ENCODE peak calls at places on chromosomes 5 and 9, in seven cellular contexts. W is right cardiac atrium, D is SJSA1, T is stomach, M is aorta, O is IMR-90, B is heart right ventricle. K is an unnamed sample.

GRCh38 chr5:41433552-41434181 is 76.7 kb downstream of the PLCXD3 start:
- DNase-seq in W (no peak), D (no peak), T (no peak), M (no peak), O (peak), B (no peak), K (no peak)

GRCh38 chr9:12708562-12709298 is 15.5 kb downstream of the TYRP1 start:
- DNase-seq in W (no peak), D (no peak), T (no peak), M (no peak), O (peak), B (no peak), K (peak)

GRCh38 chr5:109411627-109412026 is 1.9 kb upstream of the PJA2 start:
- DNase-seq in W (no peak), D (peak), T (no peak), M (no peak), O (peak), B (no peak), K (peak)

GRCh38 chr5:159601216-159601615 is 270.9 kb upstream of the IL12B start:
- DNase-seq in W (no peak), D (no peak), T (no peak), M (no peak), O (no peak), B (no peak), K (no peak)

GRCh38 chr9:137030006-137030405 is 1.9 kb downstream of the FUT7 start:
- DNase-seq in W (no peak), D (no peak), T (no peak), M (no peak), O (no peak), B (no peak), K (no peak)

GRCh38 chr5:88892669-88893068 is 9.7 kb upstream of the MEF2C start:
- DNase-seq in W (no peak), D (no peak), T (no peak), M (no peak), O (no peak), B (no peak), K (no peak)

GRCh38 chr9:132125944-132126720 is 35.7 kb upstream of the NTNG2 start:
- DNase-seq in W (no peak), D (no peak), T (no peak), M (no peak), O (no peak), B (no peak), K (no peak)

GRCh38 chr5:10555134-10555733 is 8.6 kb upstream of the ANKRD33B start:
- DNase-seq in W (no peak), D (peak), T (no peak), M (no peak), O (peak), B (no peak), K (no peak)

GRCh38 chr9:94156549-94157407 is 72.5 kb downstream of the PTPDC1 start:
- DNase-seq in W (peak), D (no peak), T (peak), M (peak), O (peak), B (peak), K (no peak)

GRCh38 chr5:1420211-1421195 is 24.7 kb downstream of the SLC6A3 start:
- DNase-seq in W (no peak), D (no peak), T (no peak), M (peak), O (no peak), B (no peak), K (no peak)

GRCh38 chr9:5630038-5630507 is 1.2 kb downstream of the RIC1 start:
- DNase-seq in W (no peak), D (peak), T (no peak), M (no peak), O (no peak), B (no peak), K (no peak)

GRCh38 chr9:128785427-128785826 is 1.6 kb upstream of the TBC1D13 start:
- DNase-seq in W (no peak), D (no peak), T (no peak), M (no peak), O (no peak), B (no peak), K (no peak)

GRCh38 chr5:123921193-123921592 is 409.2 kb downstream of the CSNK1G3 start:
- DNase-seq in W (no peak), D (no peak), T (no peak), M (no peak), O (no peak), B (no peak), K (no peak)

GRCh38 chr5:56512314-56512996 is 279.3 kb upstream of the ANKRD55 start:
- DNase-seq in W (peak), D (no peak), T (no peak), M (peak), O (no peak), B (peak), K (no peak)

GRCh38 chr9:122936464-122936863 is 4.4 kb upstream of the RABGAP1 start:
- DNase-seq in W (no peak), D (no peak), T (no peak), M (no peak), O (no peak), B (no peak), K (no peak)

GRCh38 chr5:168706655-168707069 is 127.5 kb upstream of the PANK3 start:
- DNase-seq in W (peak), D (peak), T (no peak), M (no peak), O (peak), B (no peak), K (peak)

GRCh38 chr5:87120518-87121314 is 147.0 kb upstream of the RASA1 start:
- DNase-seq in W (no peak), D (peak), T (no peak), M (no peak), O (peak), B (no peak), K (peak)

GRCh38 chr5:6750951-6751685 is 37.9 kb downstream of the TENT4A start:
- DNase-seq in W (peak), D (no peak), T (no peak), M (no peak), O (no peak), B (no peak), K (no peak)

GRCh38 chr5:140595538-140595937 is 30.9 kb downstream of the SLC35A4 start:
- DNase-seq in W (no peak), D (no peak), T (no peak), M (peak), O (no peak), B (no peak), K (no peak)

GRCh38 chr9:122808141-122808540 is 8.2 kb downstream of the OR1K1 start:
- DNase-seq in W (no peak), D (no peak), T (no peak), M (no peak), O (no peak), B (no peak), K (no peak)

GRCh38 chr9:83588256-83588655 is 34.7 kb upstream of the IDNK start:
- DNase-seq in W (no peak), D (no peak), T (no peak), M (no peak), O (no peak), B (no peak), K (no peak)

GRCh38 chr5:164422400-164422799 is 917.0 kb downstream of the MAT2B start:
- DNase-seq in W (no peak), D (no peak), T (no peak), M (no peak), O (peak), B (no peak), K (no peak)

GRCh38 chr5:94832685-94833084 is 214.2 kb downstream of the SLF1 start:
- DNase-seq in W (no peak), D (no peak), T (no peak), M (no peak), O (no peak), B (no peak), K (no peak)

GRCh38 chr5:2740051-2740848 is 11.2 kb downstream of the IRX2 start:
- DNase-seq in W (no peak), D (no peak), T (no peak), M (no peak), O (no peak), B (no peak), K (no peak)

GRCh38 chr9:127706836-127707241 is at the start of gene CFAP157:
- DNase-seq in W (no peak), D (no peak), T (peak), M (no peak), O (no peak), B (no peak), K (no peak)

GRCh38 chr9:79880626-79881025 is 308.9 kb downstream of the TLE4 start:
- DNase-seq in W (no peak), D (no peak), T (no peak), M (no peak), O (no peak), B (no peak), K (no peak)

GRCh38 chr5:97877578-97877977 is 694.5 kb upstream of the RIOK2 start:
- DNase-seq in W (no peak), D (no peak), T (no peak), M (no peak), O (no peak), B (no peak), K (no peak)

GRCh38 chr9:116453785-116454184 is 233.3 kb upstream of the TRIM32 start:
- DNase-seq in W (no peak), D (no peak), T (no peak), M (no peak), O (no peak), B (no peak), K (no peak)

GRCh38 chr9:14136646-14137370 is 177.1 kb downstream of the NFIB start:
- DNase-seq in W (no peak), D (no peak), T (no peak), M (no peak), O (no peak), B (no peak), K (no peak)

GRCh38 chr5:111932207-111932606 is 175.2 kb upstream of the NREP start:
- DNase-seq in W (no peak), D (no peak), T (no peak), M (no peak), O (peak), B (no peak), K (no peak)

GRCh38 chr9:137168907-137169763 is 716 bp downstream of the LRRC26 start:
- DNase-seq in W (peak), D (no peak), T (peak), M (no peak), O (peak), B (no peak), K (peak)

GRCh38 chr9:29640507-29640906 is 2067.2 kb upstream of the C9orf72 start:
- DNase-seq in W (no peak), D (no peak), T (no peak), M (no peak), O (no peak), B (no peak), K (no peak)

GRCh38 chr9:89953824-89954223 is 349.0 kb downstream of the GADD45G start:
- DNase-seq in W (peak), D (no peak), T (no peak), M (no peak), O (no peak), B (no peak), K (no peak)

GRCh38 chr5:415928-416635 is 26.9 kb upstream of the EXOC3 start:
- DNase-seq in W (no peak), D (no peak), T (no peak), M (no peak), O (no peak), B (no peak), K (no peak)

GRCh38 chr9:6997330-6997729 is 239.6 kb downstream of the KDM4C start:
- DNase-seq in W (no peak), D (no peak), T (no peak), M (no peak), O (peak), B (no peak), K (no peak)

GRCh38 chr5:118768607-118769175 is 219.7 kb downstream of the DTWD2 start:
- DNase-seq in W (no peak), D (no peak), T (no peak), M (no peak), O (no peak), B (no peak), K (no peak)

GRCh38 chr5:91058575-91058974 is 324.5 kb downstream of the ARRDC3 start:
- DNase-seq in W (no peak), D (no peak), T (no peak), M (no peak), O (no peak), B (no peak), K (no peak)

GRCh38 chr9:89427621-89428221 is 70.2 kb downstream of the SEMA4D start:
- DNase-seq in W (no peak), D (peak), T (no peak), M (peak), O (peak), B (no peak), K (no peak)

GRCh38 chr5:170587808-170588207 is 84.0 kb downstream of the KCNIP1 start:
- DNase-seq in W (no peak), D (no peak), T (no peak), M (no peak), O (no peak), B (no peak), K (no peak)

GRCh38 chr5:9765421-9765820 is 135.3 kb upstream of the TAS2R1 start:
- DNase-seq in W (no peak), D (no peak), T (no peak), M (no peak), O (peak), B (no peak), K (no peak)

DNA sequence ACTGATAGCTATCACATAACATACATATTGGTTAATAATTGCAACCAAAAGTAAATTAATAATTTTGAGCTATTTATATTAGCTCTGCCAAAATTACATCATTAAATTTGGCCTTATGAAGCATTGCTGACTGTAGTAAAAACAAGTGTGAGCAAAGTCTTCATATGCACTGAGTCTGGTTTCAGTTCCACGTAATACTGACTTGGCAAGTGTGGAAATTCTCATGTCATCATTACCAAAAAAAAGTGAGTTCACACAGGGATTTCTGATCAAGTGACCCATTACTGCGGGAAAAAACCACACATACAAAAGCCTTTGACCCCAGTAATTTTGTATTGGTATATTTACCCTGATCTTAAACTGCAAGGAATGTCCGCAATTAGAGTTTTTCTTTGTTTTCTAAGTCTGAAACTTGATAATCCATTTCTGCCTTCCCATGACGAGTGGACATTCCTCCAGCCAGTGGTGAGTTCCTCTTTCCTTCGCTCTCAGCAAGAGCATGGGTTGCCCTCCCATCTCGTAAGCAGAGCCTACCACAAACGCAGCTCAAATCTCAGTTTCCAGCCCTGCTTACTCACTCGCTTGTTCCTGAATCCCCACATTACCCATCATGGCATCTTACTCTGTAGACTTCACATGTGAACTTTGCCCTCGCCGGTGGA is 220.2 kb upstream of the DMRT1 start:
- DNase-seq in W (no peak), D (no peak), T (no peak), M (peak), O (no peak), B (no peak), K (no peak)
- H3K27ac ChIP-seq in W (no peak), D (no peak), T (peak), M (peak), O (no peak), B (no peak), K (no peak)

GRCh38 chr9:134385873-134386370 is 59.7 kb downstream of the RXRA start:
- DNase-seq in W (no peak), D (no peak), T (no peak), M (no peak), O (no peak), B (no peak), K (no peak)
- H3K27ac ChIP-seq in W (no peak), D (no peak), T (peak), M (no peak), O (no peak), B (peak), K (no peak)

GRCh38 chr9:133980864-133981588 is 11.1 kb downstream of the VAV2 start:
- DNase-seq in W (peak), D (no peak), T (no peak), M (peak), O (no peak), B (no peak), K (no peak)
- H3K27ac ChIP-seq in W (no peak), D (peak), T (no peak), M (no peak), O (no peak), B (no peak), K (no peak)

DNA sequence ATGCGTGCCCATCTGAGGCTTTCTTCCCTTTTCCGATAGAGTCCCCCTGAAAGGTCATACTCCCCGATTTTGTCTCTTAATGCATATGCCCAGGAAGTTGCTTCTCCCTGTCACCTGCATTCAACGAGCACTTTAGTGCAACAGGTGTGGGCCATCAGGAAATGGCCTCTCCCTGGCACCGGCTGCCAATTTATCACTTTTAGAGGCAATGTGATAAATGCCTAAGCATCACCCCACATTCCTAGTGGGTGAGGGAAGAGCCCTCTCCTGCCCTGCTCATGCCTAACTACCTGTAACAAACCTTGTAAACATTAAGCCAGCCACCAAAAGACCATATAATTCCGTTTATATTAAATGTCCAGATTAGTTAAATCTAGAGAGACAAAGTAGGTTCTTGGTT is 1.1 kb upstream of the SNAPC3 start:
- DNase-seq in W (no peak), D (no peak), T (no peak), M (no peak), O (no peak), B (no peak), K (no peak)
- H3K27ac ChIP-seq in W (no peak), D (no peak), T (peak), M (no peak), O (no peak), B (peak), K (peak)

K was measured in HCT116.